ENCODE peak calls at places on chromosomes 7 and 10, in six cellular contexts. W is GM19239; Q is cardiac fibroblast; V is activated T-cell treated with anti-CD3 and anti-CD28 coated beads, Interleukin-2, amount 50 U/mL, for 24 hours; N is activated CD4-positive, alpha-beta T cell treated with anti-CD3 and anti-CD28 coated beads, Interleukin-2, amount 10 ng/mL, durations not matched to agents 7 days and 5 days; D is SK-N-SH. P is an unnamed sample.

GRCh38 chr7:90266808-90267207 is 21.8 kb downstream of the CFAP69 start:
- DNase-seq in N (no peak), Q (peak), D (no peak), W (no peak), V (no peak), P (peak)

GRCh38 chr7:5217396-5217795 is 27.4 kb downstream of the WIPI2 start:
- DNase-seq in Q (no peak), D (no peak), W (no peak), V (no peak), N (no peak), P (no peak)

GRCh38 chr7:123555484-123555883 is 2.1 kb downstream of the NDUFA5 start:
- DNase-seq in N (no peak), D (no peak), Q (no peak), W (no peak), V (no peak), P (no peak)

GRCh38 chr7:90728568-90728967 is 132.4 kb downstream of the CDK14 start:
- DNase-seq in V (no peak), W (no peak), D (no peak), N (no peak), Q (no peak), P (no peak)

GRCh38 chr10:63083904-63084689 is 49.0 kb upstream of the NRBF2 start:
- DNase-seq in D (peak), V (peak), W (peak), N (peak), Q (peak), P (peak)

GRCh38 chr7:149229526-149229925 is 9.9 kb upstream of the ZNF212 start:
- DNase-seq in W (no peak), V (no peak), N (no peak), Q (no peak), D (no peak), P (no peak)

GRCh38 chr10:122798704-122799231 is 46.9 kb downstream of the CUZD1 start:
- DNase-seq in W (no peak), N (no peak), V (no peak), D (no peak), Q (no peak), P (no peak)

GRCh38 chr10:31000071-31000787 is 31.4 kb downstream of the ZNF438 start:
- DNase-seq in D (no peak), Q (no peak), W (no peak), V (no peak), N (no peak), P (no peak)

GRCh38 chr10:43218206-43218950 is 48.5 kb downstream of the RASGEF1A start:
- DNase-seq in N (no peak), W (no peak), Q (no peak), V (no peak), D (no peak), P (peak)

GRCh38 chr10:59677253-59677831 is 32.3 kb downstream of the SLC16A9 start:
- DNase-seq in N (no peak), D (no peak), W (no peak), Q (no peak), V (no peak), P (no peak)

GRCh38 chr7:105298439-105298894 is 90.3 kb downstream of the SRPK2 start:
- DNase-seq in Q (no peak), D (no peak), N (peak), W (peak), V (no peak), P (no peak)

GRCh38 chr10:122054046-122055025 is 65.4 kb downstream of the TACC2 start:
- DNase-seq in W (no peak), D (no peak), Q (peak), V (no peak), N (no peak), P (peak)

GRCh38 chr7:16660702-16661464 is 14.9 kb downstream of the BZW2 start:
- DNase-seq in D (no peak), V (no peak), Q (peak), N (no peak), W (no peak), P (peak)

GRCh38 chr10:62652114-62652513 is 152.4 kb upstream of the ADO start:
- DNase-seq in N (no peak), V (no peak), D (no peak), Q (peak), W (no peak), P (peak)

GRCh38 chr10:73841526-73842285 is 30.3 kb upstream of the NDST2 start:
- DNase-seq in N (no peak), W (no peak), Q (peak), V (no peak), D (no peak), P (no peak)

GRCh38 chr10:85863301-85864172 is 503.1 kb downstream of the GRID1 start:
- DNase-seq in W (no peak), D (no peak), V (no peak), Q (no peak), N (no peak), P (no peak)

GRCh38 chr10:338176-339037 is 203.2 kb downstream of the ZMYND11 start:
- DNase-seq in Q (peak), W (no peak), N (no peak), D (no peak), V (no peak), P (peak)

GRCh38 chr10:34585422-34586115 is 229.5 kb downstream of the PARD3 start:
- DNase-seq in W (no peak), Q (peak), V (no peak), N (no peak), D (no peak), P (no peak)

GRCh38 chr10:108112218-108112617 is 947.7 kb upstream of the SORCS1 start:
- DNase-seq in W (no peak), Q (peak), N (no peak), D (peak), V (no peak), P (no peak)

GRCh38 chr10:21315321-21316220 is 209.9 kb downstream of the SKIDA1 start:
- DNase-seq in N (no peak), D (peak), W (no peak), V (no peak), Q (peak), P (peak)

GRCh38 chr10:132910901-132911711 is 31.3 kb downstream of the CFAP46 start:
- DNase-seq in Q (no peak), W (no peak), N (no peak), D (no peak), V (no peak), P (no peak)

P was measured in astrocyte.